ENCODE peak calls at places on chromosomes 6 and 20, in ten cellular contexts. Z is Peyer's patch, S is body of pancreas, W is adrenal gland, U is tibial nerve, C is GM12878, D is lower leg skin, H is transverse colon, J is right lobe of liver, L is upper lobe of left lung. V is an unnamed sample.

GRCh38 chr6:156842598-156843250 is 65.5 kb downstream of the ARID1B start:
- DNase-seq in Z (no peak), S (no peak), W (no peak), U (no peak), C (no peak), D (no peak), H (no peak), J (no peak), L (no peak), V (no peak)

GRCh38 chr6:21213492-21213891 is 380.1 kb upstream of the SOX4 start:
- DNase-seq in Z (no peak), S (no peak), W (no peak), U (no peak), C (peak), D (no peak), H (no peak), J (no peak), L (no peak), V (no peak)

GRCh38 chr6:91782789-91783188 is 1195.9 kb upstream of the MAP3K7 start:
- DNase-seq in Z (no peak), S (no peak), W (no peak), U (no peak), C (no peak), D (no peak), H (no peak), J (no peak), L (no peak), V (no peak)

GRCh38 chr20:48698507-48699267 is 129.1 kb downstream of the PREX1 start:
- DNase-seq in Z (peak), S (no peak), W (no peak), U (no peak), C (no peak), D (no peak), H (no peak), J (no peak), L (no peak), V (no peak)

GRCh38 chr20:57483287-57484050 is 41.5 kb downstream of the CTCFL start:
- DNase-seq in Z (no peak), S (no peak), W (no peak), U (no peak), C (peak), D (no peak), H (no peak), J (peak), L (no peak), V (peak)

GRCh38 chr6:109896333-109896732 is 81.8 kb upstream of the GPR6 start:
- DNase-seq in Z (no peak), S (no peak), W (no peak), U (no peak), C (no peak), D (no peak), H (no peak), J (no peak), L (no peak), V (no peak)

GRCh38 chr6:18055714-18056382 is 66.6 kb downstream of the NHLRC1 start:
- DNase-seq in Z (no peak), S (no peak), W (no peak), U (no peak), C (no peak), D (no peak), H (no peak), J (no peak), L (no peak), V (no peak)

GRCh38 chr20:25461281-25461650 is 53.8 kb downstream of the GINS1 start:
- DNase-seq in Z (no peak), S (no peak), W (no peak), U (no peak), C (no peak), D (no peak), H (no peak), J (no peak), L (no peak), V (no peak)

GRCh38 chr20:52473171-52473570 is 281.6 kb upstream of the ZFP64 start:
- DNase-seq in Z (no peak), S (no peak), W (no peak), U (no peak), C (no peak), D (no peak), H (no peak), J (no peak), L (no peak), V (no peak)

GRCh38 chr20:21397341-21398108 is at the start of gene NKX2-4:
- DNase-seq in Z (no peak), S (no peak), W (no peak), U (no peak), C (no peak), D (no peak), H (no peak), J (no peak), L (peak), V (no peak)

GRCh38 chr6:12348530-12349511 is 58.7 kb downstream of the EDN1 start:
- DNase-seq in Z (no peak), S (peak), W (no peak), U (no peak), C (no peak), D (no peak), H (peak), J (no peak), L (no peak), V (no peak)

GRCh38 chr6:3791526-3792212 is 40.2 kb upstream of the PXDC1 start:
- DNase-seq in Z (no peak), S (no peak), W (no peak), U (no peak), C (peak), D (no peak), H (no peak), J (no peak), L (no peak), V (no peak)

DNA sequence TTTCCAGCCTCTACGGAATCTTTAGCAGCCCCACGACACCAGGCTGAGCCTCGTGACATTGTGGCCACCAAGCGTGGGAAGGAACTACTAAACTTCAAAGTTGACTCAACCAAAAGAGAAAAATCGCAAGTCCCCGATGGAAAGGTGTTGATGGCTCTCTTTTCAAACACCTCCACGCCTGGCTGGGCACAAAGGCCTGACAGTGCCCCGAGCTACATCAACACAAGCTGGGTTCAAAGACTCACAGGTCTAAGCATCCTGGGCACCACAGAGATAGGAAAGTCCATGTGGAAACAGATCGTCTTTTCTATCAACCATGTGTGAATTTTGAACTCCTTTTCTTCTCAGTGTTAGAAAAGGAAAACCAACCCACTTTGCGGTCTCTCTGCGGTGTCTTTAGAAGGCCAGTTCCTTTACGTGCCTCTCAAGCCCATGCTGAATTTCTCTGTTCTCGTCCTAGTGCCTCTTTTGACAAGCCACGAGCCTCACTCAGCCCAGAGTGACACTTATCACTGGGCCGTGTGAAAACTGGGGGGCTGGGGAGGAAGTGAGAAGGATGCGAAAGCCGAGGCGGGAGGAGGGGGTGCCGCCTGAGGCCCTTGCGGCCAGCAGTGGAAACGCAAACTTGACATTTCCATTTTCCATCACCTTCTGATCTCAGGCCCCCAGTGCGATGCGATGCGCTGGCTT is 59.4 kb downstream of the GFOD1 start:
- DNase-seq in Z (no peak), S (no peak), W (no peak), U (no peak), C (peak), D (no peak), H (peak), J (no peak), L (peak), V (no peak)
- TF ChIP-seq POLR2A in Z (no peak), S (no peak), W (no peak), U (no peak), C (peak), D (no peak), H (no peak), J (no peak), L (no peak), V (no peak)

GRCh38 chr20:35700625-35701148 is 1.5 kb downstream of the ROMO1 start:
- DNase-seq in Z (no peak), S (no peak), W (no peak), U (no peak), C (no peak), D (no peak), H (no peak), J (no peak), L (no peak), V (no peak)

GRCh38 chr20:35702824-35703695 is 3.9 kb downstream of the ROMO1 start:
- DNase-seq in Z (no peak), S (no peak), W (no peak), U (no peak), C (no peak), D (no peak), H (no peak), J (no peak), L (no peak), V (no peak)

GRCh38 chr20:35699914-35700624 is 864 bp downstream of the ROMO1 start:
- DNase-seq in Z (no peak), S (no peak), W (no peak), U (no peak), C (no peak), D (no peak), H (no peak), J (no peak), L (no peak), V (no peak)

GRCh38 chr20:35704514-35705261 is 5.5 kb downstream of the ROMO1 start:
- DNase-seq in Z (no peak), S (no peak), W (no peak), U (no peak), C (no peak), D (no peak), H (no peak), J (no peak), L (no peak), V (no peak)

DNA sequence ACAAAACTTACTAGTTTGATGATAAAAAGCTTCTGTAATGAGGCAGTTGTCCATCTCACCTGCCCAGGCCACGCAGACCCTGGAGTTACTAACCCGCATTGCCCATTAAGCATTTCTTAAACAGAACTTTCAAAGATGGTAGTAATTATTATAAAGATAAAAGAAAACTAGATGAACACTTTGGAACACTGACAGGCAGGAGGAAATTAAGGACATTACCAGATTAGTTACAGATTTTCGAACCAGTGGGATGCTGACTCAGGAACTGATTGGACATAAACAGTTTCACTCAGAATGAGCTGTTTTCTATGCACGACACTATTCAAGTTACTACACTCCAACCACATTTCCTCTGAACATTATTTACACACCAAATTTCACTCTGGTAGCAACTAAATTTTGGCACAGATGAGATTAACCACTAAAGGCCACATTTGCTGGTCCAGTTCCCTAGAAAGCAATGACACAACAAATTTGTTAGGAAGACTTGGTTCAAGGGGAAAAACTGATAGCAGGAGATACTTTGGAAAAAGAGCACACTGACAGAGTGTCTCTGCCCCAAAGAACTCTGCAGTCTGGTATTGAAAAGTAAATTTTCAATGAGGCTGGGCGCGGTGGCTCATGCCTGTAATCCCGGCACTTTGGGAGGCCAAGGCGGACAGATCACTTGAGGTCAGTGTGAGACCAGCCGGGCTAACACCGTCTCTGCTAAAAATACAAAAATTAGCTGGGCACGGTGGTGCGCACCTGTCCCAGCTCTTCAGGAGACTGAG is 3.0 kb downstream of the ROMO1 start:
- DNase-seq in Z (no peak), S (no peak), W (no peak), U (no peak), C (no peak), D (no peak), H (no peak), J (no peak), L (no peak), V (no peak)
- TF ChIP-seq POLR2A in Z (no peak), S (no peak), W (no peak), U (no peak), C (peak), D (no peak), H (peak), J (peak), L (no peak), V (no peak)

GRCh38 chr6:143288923-143289322 is 161.6 kb downstream of the ADAT2 start:
- DNase-seq in Z (no peak), S (no peak), W (no peak), U (no peak), C (no peak), D (no peak), H (no peak), J (no peak), L (no peak), V (no peak)

GRCh38 chr6:143279385-143279784 is 171.1 kb downstream of the ADAT2 start:
- DNase-seq in Z (no peak), S (no peak), W (no peak), U (no peak), C (no peak), D (no peak), H (peak), J (no peak), L (no peak), V (no peak)

GRCh38 chr6:143286280-143286795 is 164.2 kb downstream of the ADAT2 start:
- DNase-seq in Z (no peak), S (no peak), W (no peak), U (no peak), C (no peak), D (no peak), H (no peak), J (no peak), L (no peak), V (no peak)

GRCh38 chr6:143283887-143284640 is 166.4 kb downstream of the ADAT2 start:
- DNase-seq in Z (no peak), S (no peak), W (no peak), U (no peak), C (no peak), D (no peak), H (no peak), J (no peak), L (no peak), V (no peak)
- TF ChIP-seq POLR2A in Z (no peak), S (no peak), W (no peak), U (no peak), C (no peak), D (no peak), H (no peak), J (no peak), L (no peak), V (no peak)

DNA sequence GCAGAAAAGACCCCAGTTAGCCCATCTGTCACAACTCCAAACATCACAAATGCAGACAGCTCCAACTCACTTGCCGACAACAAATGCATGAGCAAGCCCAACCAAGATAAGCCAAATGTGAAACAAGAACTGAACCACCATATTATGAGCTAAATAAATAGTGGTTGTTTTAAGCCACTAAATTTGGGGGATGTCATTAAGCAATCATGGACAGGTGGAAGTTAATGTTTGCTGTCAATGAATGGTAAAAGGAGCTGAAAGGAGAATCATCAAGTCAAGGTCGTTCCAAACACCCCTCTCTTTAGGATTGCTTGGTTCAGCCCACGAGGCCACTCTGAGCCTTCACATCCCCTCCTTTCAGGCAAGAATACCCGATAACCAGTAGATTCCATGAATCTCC is 71.2 kb upstream of the PLCB4 start:
- DNase-seq in Z (no peak), S (no peak), W (no peak), U (no peak), C (no peak), D (no peak), H (no peak), J (no peak), L (no peak), V (no peak)
- TF ChIP-seq POLR2A in Z (no peak), S (no peak), W (no peak), U (no peak), C (no peak), D (no peak), H (no peak), J (no peak), L (no peak), V (no peak)

GRCh38 chr20:37535443-37536132 is 7.9 kb upstream of the BLCAP start:
- DNase-seq in Z (no peak), S (no peak), W (peak), U (no peak), C (no peak), D (no peak), H (no peak), J (peak), L (peak), V (no peak)

GRCh38 chr20:37533154-37533715 is 5.6 kb upstream of the BLCAP start:
- DNase-seq in Z (no peak), S (no peak), W (no peak), U (no peak), C (no peak), D (no peak), H (no peak), J (no peak), L (no peak), V (no peak)

GRCh38 chr20:37531856-37532255 is 4.2 kb upstream of the BLCAP start:
- DNase-seq in Z (no peak), S (no peak), W (peak), U (no peak), C (no peak), D (no peak), H (no peak), J (peak), L (no peak), V (no peak)

GRCh38 chr20:37537505-37537904 is 9.8 kb upstream of the BLCAP start:
- DNase-seq in Z (no peak), S (no peak), W (no peak), U (no peak), C (no peak), D (no peak), H (no peak), J (peak), L (no peak), V (no peak)

DNA sequence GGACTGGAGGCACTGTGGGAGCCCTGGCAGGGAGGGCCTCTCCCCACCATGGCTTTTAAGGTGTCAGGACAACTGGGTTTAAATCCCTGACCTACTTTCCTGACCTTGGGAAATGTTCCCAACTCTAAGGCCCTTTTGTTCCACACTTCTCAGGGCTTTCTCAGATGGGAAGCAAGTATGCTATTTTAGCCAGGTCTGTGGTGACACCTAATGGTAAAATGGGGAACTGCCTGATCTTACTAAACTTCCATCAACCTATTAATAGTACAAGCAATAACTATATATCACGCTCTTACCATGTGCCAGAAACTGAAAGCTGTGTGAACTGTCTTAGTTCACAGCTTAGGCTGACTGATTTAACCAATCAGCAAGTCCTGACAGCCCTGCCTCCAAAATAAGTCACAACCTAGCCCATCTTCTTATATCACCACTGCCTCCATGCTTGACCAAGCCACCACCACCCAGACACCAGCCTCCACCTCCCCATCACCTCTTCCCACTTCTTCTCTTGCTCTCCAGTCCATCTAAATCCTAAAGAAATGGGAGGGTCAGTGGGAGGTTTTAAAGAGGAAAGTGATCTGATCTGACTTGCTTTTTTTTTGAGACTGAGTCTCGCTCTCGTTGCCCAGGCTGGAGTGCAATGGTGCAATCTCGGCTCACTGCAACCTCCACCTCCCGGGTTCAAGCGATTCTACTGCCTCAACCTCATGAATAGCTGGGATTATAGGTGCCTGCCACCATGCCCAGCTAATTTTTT is 6.9 kb upstream of the BLCAP start:
- DNase-seq in Z (no peak), S (peak), W (peak), U (no peak), C (peak), D (peak), H (peak), J (peak), L (no peak), V (peak)
- TF ChIP-seq POLR2A in Z (no peak), S (no peak), W (no peak), U (no peak), C (no peak), D (no peak), H (no peak), J (no peak), L (no peak), V (no peak)

DNA sequence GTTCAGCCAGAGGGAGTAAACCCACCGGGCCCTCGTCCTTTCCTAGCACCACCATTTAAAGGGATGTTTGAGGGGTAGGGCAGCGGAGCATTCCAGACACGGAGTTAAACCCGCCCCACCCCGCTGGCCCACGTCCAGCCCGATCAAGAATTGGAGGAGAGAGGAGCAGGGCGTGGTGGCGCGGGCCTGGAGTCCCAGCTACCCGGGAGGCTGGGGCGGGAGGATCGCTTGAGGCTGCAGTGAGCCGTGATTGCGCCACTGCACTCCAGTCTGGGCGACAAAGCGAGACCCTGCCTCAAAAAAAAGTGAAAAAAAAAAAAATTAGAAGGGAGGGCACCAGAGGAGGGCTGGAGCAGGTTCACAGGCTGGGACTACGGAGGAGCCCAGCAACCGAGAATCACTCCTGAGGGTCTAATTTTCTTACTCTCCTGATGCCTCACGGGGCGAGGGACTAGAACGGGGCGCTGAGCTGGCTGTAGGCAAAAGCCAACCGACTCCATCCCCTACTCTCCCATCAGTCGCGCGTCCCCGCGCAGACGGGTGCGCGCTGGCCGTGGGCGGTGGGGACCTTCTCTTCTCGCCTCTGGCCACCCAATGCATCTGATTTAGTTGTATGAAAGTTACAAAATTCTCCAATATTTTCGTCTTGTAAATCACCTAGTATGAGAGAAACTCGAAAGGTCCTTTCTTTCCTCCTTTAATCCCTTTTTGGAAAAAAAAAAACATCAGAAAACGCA is 6.1 kb upstream of the HSPA1B start:
- DNase-seq in Z (peak), S (peak), W (peak), U (peak), C (no peak), D (no peak), H (peak), J (peak), L (peak), V (peak)
- TF ChIP-seq POLR2A in Z (no peak), S (no peak), W (no peak), U (peak), C (peak), D (no peak), H (peak), J (no peak), L (peak), V (peak)

DNA sequence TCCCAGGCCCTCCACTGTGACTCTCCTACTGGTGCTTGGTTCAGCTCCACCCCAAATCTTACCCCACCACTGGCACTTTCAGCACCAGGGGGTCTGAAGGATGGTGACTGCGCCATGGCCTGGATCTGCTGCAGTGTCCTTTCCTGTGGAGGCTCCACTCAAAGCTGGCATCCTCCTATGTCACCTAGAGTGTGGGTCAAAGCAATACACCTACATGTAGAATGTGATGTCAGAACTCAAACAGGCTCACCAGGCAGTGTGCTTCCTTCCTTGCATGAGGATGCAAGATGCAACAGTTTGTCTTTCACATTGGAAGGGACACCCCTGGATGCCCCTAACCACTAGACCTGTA is 32.8 kb upstream of the MICB start:
- DNase-seq in Z (no peak), S (no peak), W (no peak), U (no peak), C (no peak), D (no peak), H (no peak), J (no peak), L (no peak), V (no peak)
- TF ChIP-seq POLR2A in Z (no peak), S (no peak), W (no peak), U (no peak), C (peak), D (no peak), H (no peak), J (no peak), L (no peak), V (no peak)

V was measured in ovary.